ENCODE peak calls at places on chromosomes 3 and 15, in four cellular contexts. One of them, this sample, is unnamed.

GRCh38 chr3:32873491-32874130 is 55.8 kb downstream of the TRIM71 start:
- DNase-seq in HFFc6: no peak
- DNase-seq in body of pancreas: no peak
- DNase-seq in sigmoid colon: no peak
- DNase-seq in this sample: no peak

GRCh38 chr15:37017031-37017625 is 83.2 kb downstream of the MEIS2 start:
- DNase-seq in sigmoid colon: no peak
- DNase-seq in HFFc6: no peak
- DNase-seq in body of pancreas: no peak
- DNase-seq in this sample: no peak

GRCh38 chr15:51924146-51925068 is 47.2 kb downstream of the LEO1 start:
- DNase-seq in HFFc6: no peak
- DNase-seq in sigmoid colon: no peak
- DNase-seq in body of pancreas: peak; percentile 15
- DNase-seq in this sample: no peak

GRCh38 chr3:112775011-112775742 is 71.5 kb downstream of the CD200R1L start:
- DNase-seq in sigmoid colon: no peak
- DNase-seq in HFFc6: peak; percentile 5
- DNase-seq in body of pancreas: no peak
- DNase-seq in this sample: no peak

GRCh38 chr3:141243295-141243707 is 11.7 kb downstream of the PXYLP1 start:
- DNase-seq in HFFc6: no peak
- DNase-seq in sigmoid colon: no peak
- DNase-seq in body of pancreas: no peak
- DNase-seq in this sample: no peak

GRCh38 chr15:25989327-25989726 is 126.2 kb upstream of the ATP10A start:
- DNase-seq in HFFc6: no peak
- DNase-seq in sigmoid colon: no peak
- DNase-seq in body of pancreas: no peak
- DNase-seq in this sample: no peak

GRCh38 chr3:193772389-193772788 is 179.4 kb downstream of the OPA1 start:
- DNase-seq in body of pancreas: no peak
- DNase-seq in sigmoid colon: no peak
- DNase-seq in HFFc6: no peak
- DNase-seq in this sample: no peak

GRCh38 chr15:100880139-100880896 is 687 bp downstream of the ALDH1A3 start:
- DNase-seq in HFFc6: no peak
- DNase-seq in body of pancreas: no peak
- DNase-seq in sigmoid colon: no peak
- DNase-seq in this sample: peak; percentile 43

GRCh38 chr3:87082806-87083440 is 92.0 kb upstream of the VGLL3 start:
- DNase-seq in sigmoid colon: no peak
- DNase-seq in body of pancreas: peak; percentile 17
- DNase-seq in HFFc6: peak; percentile 59
- DNase-seq in this sample: peak; percentile 44

GRCh38 chr3:30544811-30545210 is 61.6 kb upstream of the TGFBR2 start:
- DNase-seq in body of pancreas: no peak
- DNase-seq in HFFc6: peak; percentile 84
- DNase-seq in sigmoid colon: peak; percentile 69
- DNase-seq in this sample: no peak

GRCh38 chr3:48694610-48695051 is 8.9 kb upstream of the NCKIPSD start:
- DNase-seq in sigmoid colon: peak; percentile 96
- DNase-seq in HFFc6: peak; percentile 76
- DNase-seq in body of pancreas: peak; percentile 63
- DNase-seq in this sample: no peak

GRCh38 chr3:129310111-129310601 is 31.5 kb downstream of the HMCES start:
- DNase-seq in sigmoid colon: no peak
- DNase-seq in body of pancreas: no peak
- DNase-seq in HFFc6: no peak
- DNase-seq in this sample: peak; percentile 72

GRCh38 chr3:87691109-87691508 is 367.7 kb downstream of the CGGBP1 start:
- DNase-seq in body of pancreas: no peak
- DNase-seq in HFFc6: peak; percentile 24
- DNase-seq in sigmoid colon: no peak
- DNase-seq in this sample: no peak

GRCh38 chr15:88637436-88637835 is 1.4 kb upstream of the ISG20 start:
- DNase-seq in body of pancreas: no peak
- DNase-seq in HFFc6: no peak
- DNase-seq in sigmoid colon: peak; percentile 43
- DNase-seq in this sample: no peak

GRCh38 chr3:122688996-122689395 is 8.4 kb downstream of the PARP14 start:
- DNase-seq in HFFc6: peak; percentile 9
- DNase-seq in sigmoid colon: no peak
- DNase-seq in body of pancreas: no peak
- DNase-seq in this sample: no peak

GRCh38 chr3:132231633-132232032 is 85.6 kb upstream of the ACP3 start:
- DNase-seq in body of pancreas: no peak
- DNase-seq in HFFc6: peak; percentile 71
- DNase-seq in sigmoid colon: no peak
- DNase-seq in this sample: no peak

GRCh38 chr3:12946661-12947316 is 105.4 kb upstream of the RPL32 start:
- DNase-seq in HFFc6: peak; percentile 29
- DNase-seq in sigmoid colon: no peak
- DNase-seq in body of pancreas: no peak
- DNase-seq in this sample: no peak

GRCh38 chr3:12948371-12948770 is 107.0 kb upstream of the RPL32 start:
- DNase-seq in sigmoid colon: no peak
- DNase-seq in HFFc6: peak; percentile 51
- DNase-seq in body of pancreas: no peak
- DNase-seq in this sample: no peak

GRCh38 chr3:12946134-12946533 is 104.8 kb upstream of the RPL32 start:
- DNase-seq in body of pancreas: no peak
- DNase-seq in sigmoid colon: no peak
- DNase-seq in HFFc6: no peak
- DNase-seq in this sample: no peak

GRCh38 chr3:12948891-12949711 is 107.7 kb upstream of the RPL32 start:
- DNase-seq in sigmoid colon: no peak
- DNase-seq in body of pancreas: no peak
- DNase-seq in HFFc6: peak; percentile 71
- DNase-seq in this sample: peak; percentile 57

DNA sequence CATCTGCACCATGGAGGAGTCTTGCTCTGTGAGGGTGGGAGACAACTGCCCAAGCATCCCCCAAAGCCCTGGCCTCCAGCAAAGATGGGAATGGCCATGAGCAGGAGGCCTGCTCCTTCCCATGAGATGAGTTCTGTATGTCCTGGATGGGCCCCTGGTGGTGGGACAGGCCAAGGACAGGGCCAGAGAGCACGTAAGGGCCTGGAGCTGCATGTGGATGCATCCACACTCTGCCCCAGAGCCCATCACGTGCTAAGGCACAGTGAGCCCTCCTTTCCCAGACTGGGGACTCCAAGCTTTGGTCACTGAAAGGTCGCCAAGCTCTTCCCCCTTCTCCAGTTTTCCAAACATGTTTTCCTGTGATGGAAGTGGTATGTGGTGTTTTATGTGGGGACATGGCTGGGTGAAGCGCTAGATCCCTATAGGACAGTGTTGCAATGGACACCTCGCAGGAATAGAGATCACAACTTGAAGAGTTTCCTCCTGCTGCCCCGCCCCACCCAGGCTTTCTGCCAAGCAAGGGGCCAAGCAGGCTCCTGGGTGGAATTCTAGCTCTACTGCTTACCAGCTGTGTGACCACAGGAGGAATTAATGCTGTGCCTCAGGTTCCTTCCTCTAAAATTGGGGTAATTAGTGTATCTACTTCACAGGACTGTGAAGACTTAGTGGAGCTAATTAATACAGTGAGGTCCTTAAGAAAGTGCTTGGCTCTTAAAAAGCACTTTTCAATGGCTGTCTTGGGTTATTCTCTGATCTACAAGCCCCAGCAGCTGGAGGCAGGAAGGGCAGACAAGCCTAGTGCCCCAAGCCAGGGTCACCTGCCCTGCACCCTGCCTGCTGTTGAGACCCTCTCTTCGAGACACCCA is 106.4 kb upstream of the RPL32 start:
- DNase-seq in HFFc6: peak; percentile 61
- DNase-seq in sigmoid colon: peak; percentile 77
- DNase-seq in body of pancreas: no peak
- DNase-seq in this sample: no peak
- TF ChIP-seq CTCF in HFFc6: peak; percentile 59
- TF ChIP-seq CTCF in sigmoid colon: no peak
- TF ChIP-seq CTCF in body of pancreas: no peak
- TF ChIP-seq CTCF in this sample: no peak

GRCh38 chr3:37456791-37457190 is 282.4 kb upstream of the LRRFIP2 start:
- DNase-seq in sigmoid colon: no peak
- DNase-seq in HFFc6: no peak
- DNase-seq in body of pancreas: no peak
- DNase-seq in this sample: no peak

GRCh38 chr3:37457392-37458065 is 283.1 kb upstream of the LRRFIP2 start:
- DNase-seq in HFFc6: no peak
- DNase-seq in sigmoid colon: no peak
- DNase-seq in body of pancreas: no peak
- DNase-seq in this sample: no peak

GRCh38 chr3:37458162-37458895 is 283.9 kb upstream of the LRRFIP2 start:
- DNase-seq in HFFc6: no peak
- DNase-seq in body of pancreas: no peak
- DNase-seq in sigmoid colon: peak; percentile 85
- DNase-seq in this sample: no peak

GRCh38 chr3:37456270-37456708 is 281.9 kb upstream of the LRRFIP2 start:
- DNase-seq in HFFc6: no peak
- DNase-seq in body of pancreas: peak; percentile 45
- DNase-seq in sigmoid colon: peak; percentile 93
- DNase-seq in this sample: no peak

GRCh38 chr3:37453393-37454391 is 279.3 kb upstream of the LRRFIP2 start:
- DNase-seq in body of pancreas: peak; percentile 46
- DNase-seq in HFFc6: no peak
- DNase-seq in sigmoid colon: peak; percentile 83
- DNase-seq in this sample: peak; percentile 29
- TF ChIP-seq CTCF in body of pancreas: peak; percentile 37
- TF ChIP-seq CTCF in HFFc6: no peak
- TF ChIP-seq CTCF in sigmoid colon: no peak
- TF ChIP-seq CTCF in this sample: no peak

DNA sequence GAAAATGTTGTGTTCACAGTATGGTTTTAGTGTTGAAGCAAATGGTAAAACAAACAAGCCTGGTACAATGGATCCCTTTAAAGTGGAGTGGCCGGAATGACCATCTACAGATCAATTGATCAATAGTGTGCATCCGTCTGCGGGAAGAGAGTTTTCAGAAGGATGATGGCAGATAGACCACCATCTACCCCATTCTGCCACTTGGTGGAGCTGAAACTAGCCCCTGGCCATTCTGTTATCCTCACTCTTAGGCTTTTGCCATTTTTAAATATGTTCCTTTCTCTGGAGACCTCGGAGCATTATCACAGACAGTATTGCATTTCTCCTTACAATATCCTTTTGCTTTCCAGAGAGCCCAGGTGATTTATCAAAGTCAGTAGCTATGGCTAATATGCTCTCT is 258.9 kb upstream of the CFAP20DC start:
- DNase-seq in HFFc6: no peak
- DNase-seq in sigmoid colon: no peak
- DNase-seq in body of pancreas: no peak
- DNase-seq in this sample: no peak
- TF ChIP-seq CTCF in HFFc6: no peak
- TF ChIP-seq CTCF in sigmoid colon: no peak
- TF ChIP-seq CTCF in body of pancreas: no peak
- TF ChIP-seq CTCF in this sample: no peak

DNA sequence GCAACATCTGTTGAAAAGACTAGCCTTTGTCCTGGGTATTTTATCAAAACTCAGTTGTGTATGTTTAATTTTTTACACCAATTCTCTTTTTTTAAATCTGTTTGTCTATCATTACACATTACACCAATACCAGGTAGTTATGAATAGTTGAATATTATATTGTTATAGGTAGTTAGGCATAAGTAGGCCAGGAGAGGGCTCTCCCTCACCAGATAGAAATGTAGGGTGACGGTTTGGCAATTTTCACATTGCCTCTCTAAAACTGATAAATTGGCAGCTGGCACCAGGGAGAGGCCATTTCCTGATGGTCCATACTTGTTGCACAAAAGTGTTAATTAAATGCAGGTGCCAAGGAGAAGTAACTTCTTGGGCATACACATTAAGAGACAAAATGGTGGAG is 483.1 kb upstream of the EPHA6 start:
- DNase-seq in sigmoid colon: no peak
- DNase-seq in HFFc6: no peak
- DNase-seq in body of pancreas: no peak
- DNase-seq in this sample: no peak
- TF ChIP-seq CTCF in sigmoid colon: no peak
- TF ChIP-seq CTCF in HFFc6: no peak
- TF ChIP-seq CTCF in body of pancreas: no peak
- TF ChIP-seq CTCF in this sample: no peak

GRCh38 chr15:67768592-67768991 is 56.7 kb upstream of the SKOR1 start:
- DNase-seq in HFFc6: no peak
- DNase-seq in sigmoid colon: no peak
- DNase-seq in body of pancreas: no peak
- DNase-seq in this sample: no peak
- TF ChIP-seq CTCF in HFFc6: no peak
- TF ChIP-seq CTCF in sigmoid colon: no peak
- TF ChIP-seq CTCF in body of pancreas: no peak
- TF ChIP-seq CTCF in this sample: no peak

DNA sequence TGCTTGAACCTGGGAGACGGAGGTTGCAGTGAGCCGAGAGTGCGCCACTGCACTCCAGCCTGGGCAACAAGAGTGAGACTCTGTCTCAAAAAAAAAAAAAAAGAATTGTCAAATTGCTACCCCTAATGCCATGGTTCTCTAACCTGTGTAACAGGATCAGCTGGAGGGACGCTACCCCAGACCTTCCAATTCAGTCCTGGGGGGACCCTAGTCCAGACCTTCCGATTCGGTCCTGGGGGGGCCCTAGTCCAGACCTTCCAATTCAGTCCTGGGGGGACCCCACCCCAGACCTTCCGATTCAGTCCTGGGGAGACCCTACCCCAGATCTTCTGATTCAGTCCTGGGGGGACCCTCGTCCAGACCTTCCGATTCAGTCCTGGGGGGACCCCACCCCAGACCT is 29.8 kb upstream of the MUC20 start:
- DNase-seq in sigmoid colon: no peak
- DNase-seq in body of pancreas: no peak
- DNase-seq in HFFc6: no peak
- DNase-seq in this sample: peak; percentile 9
- TF ChIP-seq CTCF in sigmoid colon: no peak
- TF ChIP-seq CTCF in body of pancreas: no peak
- TF ChIP-seq CTCF in HFFc6: no peak
- TF ChIP-seq CTCF in this sample: no peak

GRCh38 chr15:61003683-61004299 is 225.3 kb downstream of the RORA start:
- DNase-seq in HFFc6: no peak
- DNase-seq in sigmoid colon: no peak
- DNase-seq in body of pancreas: no peak
- DNase-seq in this sample: no peak
- TF ChIP-seq CTCF in HFFc6: no peak
- TF ChIP-seq CTCF in sigmoid colon: no peak
- TF ChIP-seq CTCF in body of pancreas: no peak
- TF ChIP-seq CTCF in this sample: no peak

GRCh38 chr3:56370991-56371775 is 97.1 kb downstream of the ERC2 start:
- DNase-seq in HFFc6: no peak
- DNase-seq in sigmoid colon: no peak
- DNase-seq in body of pancreas: no peak
- DNase-seq in this sample: no peak
- TF ChIP-seq CTCF in HFFc6: no peak
- TF ChIP-seq CTCF in sigmoid colon: no peak
- TF ChIP-seq CTCF in body of pancreas: no peak
- TF ChIP-seq CTCF in this sample: no peak

GRCh38 chr3:106628407-106628806 is 748.8 kb upstream of the CCDC54 start:
- DNase-seq in body of pancreas: no peak
- DNase-seq in HFFc6: peak; percentile 46
- DNase-seq in sigmoid colon: no peak
- DNase-seq in this sample: no peak
- TF ChIP-seq CTCF in body of pancreas: no peak
- TF ChIP-seq CTCF in HFFc6: peak; percentile 15
- TF ChIP-seq CTCF in sigmoid colon: no peak
- TF ChIP-seq CTCF in this sample: no peak

GRCh38 chr3:40109641-40110490 is 199.6 kb upstream of the EIF1B start:
- DNase-seq in body of pancreas: no peak
- DNase-seq in sigmoid colon: no peak
- DNase-seq in HFFc6: peak; percentile 33
- DNase-seq in this sample: no peak
- TF ChIP-seq CTCF in body of pancreas: peak; percentile 31
- TF ChIP-seq CTCF in sigmoid colon: no peak
- TF ChIP-seq CTCF in HFFc6: peak; percentile 72
- TF ChIP-seq CTCF in this sample: no peak